ENCODE peak calls at places on chromosomes 1 and 21, in seven cellular contexts. D is testis, M is chondrocyte, J is heart right ventricle, U is colonic mucosa, R is A549, K is bronchial epithelial cell. S is an unnamed sample.

GRCh38 chr1:156148236-156148635 is 5.1 kb upstream of the SEMA4A start:
- DNase-seq in D (no peak), M (no peak), J (no peak), U (no peak), R (no peak), K (no peak), S (peak)

GRCh38 chr1:165898837-165899236 is 71.4 kb downstream of the UCK2 start:
- DNase-seq in D (no peak), M (no peak), J (peak), U (no peak), R (peak), K (peak), S (no peak)

GRCh38 chr1:101293461-101294045 is 56.7 kb downstream of the S1PR1 start:
- DNase-seq in D (no peak), M (no peak), J (no peak), U (no peak), R (no peak), K (no peak), S (peak)

GRCh38 chr1:63063367-63063766 is 259.0 kb upstream of the FOXD3 start:
- DNase-seq in D (no peak), M (no peak), J (no peak), U (peak), R (no peak), K (no peak), S (peak)

GRCh38 chr1:41540886-41541591 is 56.6 kb upstream of the EDN2 start:
- DNase-seq in D (no peak), M (peak), J (no peak), U (no peak), R (no peak), K (peak), S (no peak)

GRCh38 chr1:41394918-41395598 is 33.8 kb downstream of the FOXO6 start:
- DNase-seq in D (no peak), M (no peak), J (no peak), U (no peak), R (no peak), K (peak), S (no peak)

GRCh38 chr1:24193046-24193445 is 6.0 kb upstream of the IFNLR1 start:
- DNase-seq in D (peak), M (no peak), J (no peak), U (no peak), R (peak), K (no peak), S (no peak)

GRCh38 chr1:119952496-119952895 is 56.2 kb upstream of the ADAM30 start:
- DNase-seq in D (no peak), M (no peak), J (no peak), U (no peak), R (no peak), K (no peak), S (no peak)

GRCh38 chr1:4767308-4767707 is 112.9 kb downstream of the AJAP1 start:
- DNase-seq in D (no peak), M (no peak), J (no peak), U (no peak), R (no peak), K (no peak), S (no peak)

GRCh38 chr1:201772178-201772577 is 56.8 kb upstream of the IPO9 start:
- DNase-seq in D (no peak), M (no peak), J (no peak), U (no peak), R (no peak), K (peak), S (no peak)

GRCh38 chr1:178682429-178682828 is 42.6 kb upstream of the RALGPS2 start:
- DNase-seq in D (no peak), M (no peak), J (no peak), U (no peak), R (no peak), K (peak), S (no peak)

GRCh38 chr1:101567582-101568189 is 330.9 kb downstream of the S1PR1 start:
- DNase-seq in D (peak), M (no peak), J (no peak), U (peak), R (peak), K (peak), S (peak)

GRCh38 chr1:154474802-154475201 is 27.2 kb upstream of the TDRD10 start:
- DNase-seq in D (peak), M (no peak), J (peak), U (peak), R (peak), K (peak), S (no peak)

GRCh38 chr1:32241011-32241763 is 5.8 kb upstream of the FAM167B start:
- DNase-seq in D (peak), M (no peak), J (peak), U (peak), R (peak), K (peak), S (peak)

GRCh38 chr1:32239790-32240139 is 7.3 kb upstream of the FAM167B start:
- DNase-seq in D (peak), M (no peak), J (no peak), U (peak), R (no peak), K (no peak), S (no peak)

GRCh38 chr1:32242341-32242851 is 4.6 kb upstream of the FAM167B start:
- DNase-seq in D (peak), M (no peak), J (peak), U (peak), R (peak), K (no peak), S (no peak)

GRCh38 chr1:32239335-32239734 is 7.7 kb upstream of the FAM167B start:
- DNase-seq in D (peak), M (no peak), J (no peak), U (peak), R (no peak), K (no peak), S (no peak)

GRCh38 chr1:32240140-32240951 is 6.7 kb upstream of the FAM167B start:
- DNase-seq in D (peak), M (no peak), J (peak), U (peak), R (peak), K (no peak), S (peak)
- TF ChIP-seq CTCF in D (no peak), M (peak), J (peak), U (no peak), R (peak), K (peak), S (peak)

DNA sequence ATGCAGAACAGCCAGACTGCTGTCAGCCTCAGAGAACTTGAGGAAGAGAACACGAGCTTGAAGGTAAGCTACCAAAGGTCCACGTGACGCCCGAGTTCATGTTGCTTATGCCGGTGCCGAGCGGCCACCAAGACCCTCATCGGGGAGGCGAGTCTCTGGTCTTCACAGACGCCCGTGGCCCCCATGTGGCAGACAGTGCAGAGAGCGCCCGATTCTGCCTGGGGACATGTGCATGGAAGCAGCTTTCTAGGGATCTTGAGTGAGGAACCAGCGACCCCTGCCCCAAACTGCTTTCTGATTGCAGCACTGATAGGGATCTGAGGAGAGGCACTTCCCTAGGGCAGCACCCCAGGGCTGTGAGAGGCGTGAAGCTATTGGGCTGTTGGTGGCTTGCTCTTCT is 56.3 kb upstream of the DIP2A start:
- DNase-seq in D (no peak), M (peak), J (no peak), U (no peak), R (no peak), K (no peak), S (no peak)
- TF ChIP-seq CTCF in D (no peak), M (no peak), J (no peak), U (no peak), R (no peak), K (no peak), S (no peak)

GRCh38 chr1:9730096-9730901 is 78.8 kb downstream of the PIK3CD start:
- DNase-seq in D (peak), M (no peak), J (peak), U (peak), R (no peak), K (no peak), S (peak)
- TF ChIP-seq CTCF in D (no peak), M (no peak), J (no peak), U (no peak), R (no peak), K (no peak), S (no peak)

GRCh38 chr1:245999697-246000637 is 507.1 kb downstream of the SMYD3 start:
- DNase-seq in D (no peak), M (no peak), J (no peak), U (no peak), R (no peak), K (no peak), S (no peak)
- TF ChIP-seq CTCF in D (no peak), M (no peak), J (no peak), U (no peak), R (no peak), K (no peak), S (no peak)

GRCh38 chr1:20700636-20701215 is 17.1 kb downstream of the KIF17 start:
- DNase-seq in D (no peak), M (no peak), J (no peak), U (no peak), R (no peak), K (no peak), S (no peak)

GRCh38 chr1:20701446-20701845 is 16.4 kb downstream of the KIF17 start:
- DNase-seq in D (no peak), M (no peak), J (no peak), U (no peak), R (no peak), K (no peak), S (no peak)

GRCh38 chr1:20703124-20703756 is 14.6 kb downstream of the KIF17 start:
- DNase-seq in D (no peak), M (no peak), J (no peak), U (no peak), R (no peak), K (no peak), S (no peak)

GRCh38 chr1:20701847-20702246 is 16.0 kb downstream of the KIF17 start:
- DNase-seq in D (no peak), M (no peak), J (no peak), U (no peak), R (no peak), K (no peak), S (no peak)

DNA sequence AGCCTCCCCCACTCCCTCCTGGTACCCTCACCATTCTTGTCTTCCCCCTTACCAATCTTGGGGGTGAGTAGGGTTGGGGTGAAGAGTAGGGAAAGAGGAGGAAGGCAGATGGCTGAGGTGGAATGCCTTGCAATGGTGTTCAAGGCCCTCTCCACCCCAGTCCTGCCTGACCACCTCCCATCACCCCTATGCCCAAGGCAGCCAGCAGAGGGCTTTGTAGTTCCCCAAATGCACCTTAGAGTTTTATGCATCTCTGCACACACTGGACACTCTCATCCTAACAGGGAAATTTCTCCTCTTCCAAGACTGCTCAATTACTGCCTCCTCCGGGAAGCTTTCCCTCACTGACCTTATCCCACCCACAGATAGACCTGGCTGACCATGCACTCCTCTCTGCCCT is 15.4 kb downstream of the KIF17 start:
- DNase-seq in D (no peak), M (no peak), J (no peak), U (no peak), R (peak), K (peak), S (no peak)
- TF ChIP-seq CTCF in D (no peak), M (peak), J (peak), U (no peak), R (peak), K (peak), S (no peak)

DNA sequence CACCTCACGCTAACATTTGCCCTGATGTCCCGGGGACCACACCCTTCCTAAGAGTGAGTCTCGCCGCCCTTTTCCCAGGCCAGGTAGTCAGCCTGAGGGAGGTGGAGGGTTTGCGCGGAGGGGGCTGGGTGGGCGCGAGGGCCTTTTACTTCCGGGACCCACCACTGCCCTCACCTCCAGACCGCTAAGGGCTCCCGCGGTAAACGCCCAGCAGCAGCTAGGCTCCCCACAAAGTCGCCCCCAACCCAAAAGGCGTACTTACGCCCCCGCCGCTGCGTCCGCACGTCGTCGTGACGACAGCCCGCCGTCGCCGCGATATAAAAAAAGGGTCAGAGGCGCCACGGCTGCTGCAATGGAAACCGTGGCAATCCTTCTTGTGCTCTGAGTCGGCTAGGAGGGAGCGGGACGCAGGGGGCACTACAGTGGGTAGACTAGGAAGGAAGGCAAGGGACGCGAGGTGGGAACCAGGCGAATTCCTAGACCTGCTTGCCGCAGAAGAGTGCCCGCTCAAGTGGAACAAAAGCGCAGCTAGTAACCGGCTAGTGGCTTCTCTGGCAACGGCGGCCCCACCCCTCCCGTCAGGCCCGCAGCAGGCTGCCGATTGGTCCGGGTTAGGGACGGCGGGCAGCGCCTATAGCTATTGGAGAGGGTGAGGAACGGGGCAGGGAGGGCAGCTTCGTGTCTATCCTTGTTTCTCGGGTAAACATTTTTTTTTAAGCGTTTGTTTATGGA is at the start of gene ODF2L:
- DNase-seq in D (peak), M (peak), J (peak), U (peak), R (peak), K (peak), S (peak)
- TF ChIP-seq CTCF in D (no peak), M (no peak), J (no peak), U (no peak), R (no peak), K (no peak), S (no peak)